ENCODE peak calls at places on chromosomes 6 and 20, in five cellular contexts. M is activated CD4-positive, alpha-beta T cell treated with anti-CD3 and anti-CD28 coated beads for 4 hours; L is effector CD4-positive, alpha-beta T cell; U is stimulated activated CD4-positive, alpha-beta T cell treated with anti-CD3 and anti-CD28 coated beads, Interleukin-15, amount 100 ng/mL, for 24 hours; A is bronchial epithelial cell. Q is an unnamed sample.

GRCh38 chr6:137791281-137792159 is 75.5 kb upstream of the TNFAIP3 start:
- DNase-seq in M (no peak), L (no peak), U (no peak), A (no peak), Q (no peak)

GRCh38 chr6:121522265-121522664 is 86.8 kb downstream of the GJA1 start:
- DNase-seq in M (no peak), L (no peak), U (no peak), A (peak; percentile 97), Q (no peak)

GRCh38 chr6:136846046-136846445 is 23.7 kb downstream of the PEX7 start:
- DNase-seq in M (peak; percentile 6), L (peak; percentile 3), U (peak; percentile 29), A (peak; percentile 64), Q (no peak)

GRCh38 chr6:165684333-165684732 is 21.3 kb upstream of the PDE10A start:
- DNase-seq in M (no peak), L (no peak), U (no peak), A (no peak), Q (no peak)

GRCh38 chr6:112910256-112910655 is 563.1 kb downstream of the RFPL4B start:
- DNase-seq in M (no peak), L (no peak), U (no peak), A (peak; percentile 9), Q (no peak)

GRCh38 chr20:39861381-39861780 is 827.7 kb downstream of the MAFB start:
- DNase-seq in M (no peak), L (no peak), U (no peak), A (peak; percentile 82), Q (no peak)

GRCh38 chr6:54428437-54428836 is 120.2 kb downstream of the TINAG start:
- DNase-seq in M (no peak), L (no peak), U (no peak), A (no peak), Q (no peak)

GRCh38 chr6:106563614-106564013 is 65.7 kb downstream of the RTN4IP1 start:
- DNase-seq in M (no peak), L (no peak), U (no peak), A (no peak), Q (no peak)

GRCh38 chr20:7940341-7940740 is at the start of gene HAO1:
- DNase-seq in M (no peak), L (no peak), U (no peak), A (no peak), Q (no peak)

GRCh38 chr6:145009691-145010090 is 724.6 kb downstream of the UTRN start:
- DNase-seq in M (no peak), L (no peak), U (no peak), A (no peak), Q (no peak)

GRCh38 chr6:21666200-21666671 is 72.7 kb downstream of the SOX4 start:
- DNase-seq in M (no peak), L (no peak), U (peak; percentile 4), A (no peak), Q (no peak)

GRCh38 chr20:58303547-58303946 is 6.0 kb upstream of the RAB22A start:
- DNase-seq in M (no peak), L (no peak), U (no peak), A (no peak), Q (no peak)

GRCh38 chr20:43984587-43984986 is 69.9 kb downstream of the TOX2 start:
- DNase-seq in M (no peak), L (no peak), U (no peak), A (no peak), Q (no peak)

GRCh38 chr6:17393335-17394191 is at the start of gene CAP2:
- DNase-seq in M (no peak), L (no peak), U (peak; percentile 4), A (peak; percentile 41), Q (no peak)

GRCh38 chr6:25614052-25614451 is 38.0 kb upstream of the SCGN start:
- DNase-seq in M (no peak), L (no peak), U (no peak), A (no peak), Q (no peak)

GRCh38 chr6:36851149-36851614 is 11.9 kb upstream of the CPNE5 start:
- DNase-seq in M (peak; percentile 44), L (peak; percentile 27), U (peak; percentile 36), A (peak; percentile 71), Q (no peak)

GRCh38 chr6:170057034-170057734 is 233.7 kb downstream of the DLL1 start:
- DNase-seq in M (no peak), L (no peak), U (no peak), A (no peak), Q (no peak)